ENCODE peak calls at places on chromosomes 5 and 9, in five cellular contexts. L is retinal pigment epithelial cell, I is HCT116, S is SJCRH30, V is fibroblast of pulmonary artery. Q is an unnamed sample.

GRCh38 chr9:37338218-37338617 is 84.3 kb upstream of the GRHPR start:
- DNase-seq in L (no peak), I (no peak), S (no peak), V (no peak), Q (no peak)

GRCh38 chr9:127792417-127793031 is 6.7 kb downstream of the CDK9 start:
- DNase-seq in L (no peak), I (no peak), S (no peak), V (no peak), Q (no peak)

GRCh38 chr9:1837453-1838084 is 177.6 kb upstream of the SMARCA2 start:
- DNase-seq in L (no peak), I (no peak), S (peak), V (peak), Q (peak)

GRCh38 chr9:102875687-102876086 is 119.4 kb upstream of the CYLC2 start:
- DNase-seq in L (no peak), I (no peak), S (no peak), V (no peak), Q (no peak)

GRCh38 chr9:130570200-130570599 is 9.2 kb upstream of the FUBP3 start:
- DNase-seq in L (no peak), I (peak), S (peak), V (peak), Q (no peak)

GRCh38 chr5:172733179-172733973 is 37.6 kb downstream of the DUSP1 start:
- DNase-seq in L (peak), I (no peak), S (peak), V (peak), Q (no peak)

GRCh38 chr5:133471699-133472098 is 140.6 kb downstream of the FSTL4 start:
- DNase-seq in L (no peak), I (no peak), S (no peak), V (no peak), Q (no peak)

GRCh38 chr9:89153618-89154017 is 25.0 kb downstream of the SHC3 start:
- DNase-seq in L (peak), I (peak), S (no peak), V (peak), Q (no peak)

GRCh38 chr9:91359734-91360470 is 1.8 kb downstream of the AUH start:
- DNase-seq in L (no peak), I (no peak), S (no peak), V (no peak), Q (no peak)
- H3K4me3 ChIP-seq in L (peak), I (peak), S (no peak), V (peak), Q (peak)

DNA sequence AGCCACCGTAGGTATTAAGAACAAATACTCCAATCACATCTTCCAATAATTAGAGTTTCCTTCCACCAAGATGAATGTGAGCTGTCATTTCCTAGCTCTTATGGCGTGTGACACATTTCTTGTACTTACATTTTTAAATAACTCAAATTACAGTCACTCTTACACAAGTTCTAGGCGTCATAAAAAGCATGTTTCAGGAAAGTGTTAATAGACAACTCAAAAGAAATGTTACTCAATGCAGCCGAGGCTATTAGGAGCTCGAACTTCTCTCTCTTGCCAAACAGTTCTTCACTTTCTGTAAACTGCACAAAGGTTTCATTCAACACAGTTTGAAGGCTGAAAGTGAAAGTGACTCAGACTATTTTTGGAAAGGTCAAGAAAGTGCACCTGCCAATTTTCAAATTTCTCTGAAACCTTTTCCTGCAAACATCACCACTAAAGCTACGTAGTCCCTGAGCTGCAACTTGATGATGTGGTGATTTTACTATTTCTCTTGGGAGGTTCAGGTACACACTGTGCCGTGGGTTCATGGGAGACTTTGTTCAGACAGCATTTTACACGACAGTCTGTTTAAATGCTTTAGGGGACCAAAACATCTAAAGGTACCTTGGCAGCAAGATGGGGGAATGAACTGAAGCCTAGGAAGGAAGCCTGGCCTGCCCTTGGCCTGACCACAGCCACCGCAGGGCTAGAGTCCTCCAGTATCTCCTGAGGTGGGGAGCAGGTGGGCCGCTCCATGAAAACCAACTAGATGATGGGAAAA is 153.6 kb downstream of the AUH start:
- DNase-seq in L (no peak), I (no peak), S (no peak), V (peak), Q (peak)
- H3K4me3 ChIP-seq in L (no peak), I (no peak), S (no peak), V (no peak), Q (peak)

DNA sequence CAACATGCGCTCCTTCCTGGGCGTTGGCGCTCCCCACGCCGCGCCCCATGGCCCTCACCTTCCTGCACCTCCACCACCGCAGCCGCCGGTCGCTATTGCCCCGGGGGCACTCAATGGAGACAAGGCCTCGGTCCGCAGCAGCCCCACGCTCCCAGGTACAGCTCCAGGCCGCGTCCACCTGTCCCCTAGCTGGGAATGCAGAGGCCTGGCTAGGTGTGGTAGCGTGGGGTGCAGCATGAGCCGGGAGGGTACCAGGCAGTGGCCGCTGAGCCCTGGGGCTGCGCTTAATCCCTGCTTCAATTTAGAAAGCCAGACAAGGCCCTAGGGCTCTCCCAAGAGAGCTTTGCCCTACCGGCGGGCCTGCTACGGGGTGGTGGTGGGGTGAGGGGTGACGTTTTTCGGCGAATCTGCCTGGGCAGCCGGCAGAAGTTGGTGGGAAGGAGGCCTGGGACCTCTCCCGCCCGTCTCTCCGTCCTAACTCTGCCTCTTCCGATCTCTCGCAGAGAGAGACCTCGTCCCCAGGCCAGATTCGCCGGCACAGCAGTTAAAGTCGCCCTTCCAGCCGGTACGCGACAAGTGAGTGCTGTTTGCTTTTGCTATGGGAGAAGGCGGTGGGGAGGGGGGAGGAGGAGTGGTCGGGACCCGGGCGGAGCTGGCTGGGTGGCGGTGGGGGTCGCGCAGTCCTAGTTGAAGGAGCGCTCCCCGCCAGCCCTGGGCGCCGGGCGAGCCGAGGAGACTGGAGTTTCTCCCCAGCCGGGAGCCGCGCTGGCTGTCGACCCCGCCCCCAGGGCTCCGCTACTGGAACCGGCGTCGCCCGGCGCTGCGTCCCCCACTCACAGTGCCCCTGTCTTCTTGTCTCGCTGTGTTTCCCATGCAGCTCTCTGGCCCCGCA is 4.7 kb downstream of the IRX1 start:
- DNase-seq in L (no peak), I (no peak), S (no peak), V (no peak), Q (no peak)
- H3K4me3 ChIP-seq in L (no peak), I (no peak), S (no peak), V (no peak), Q (no peak)

DNA sequence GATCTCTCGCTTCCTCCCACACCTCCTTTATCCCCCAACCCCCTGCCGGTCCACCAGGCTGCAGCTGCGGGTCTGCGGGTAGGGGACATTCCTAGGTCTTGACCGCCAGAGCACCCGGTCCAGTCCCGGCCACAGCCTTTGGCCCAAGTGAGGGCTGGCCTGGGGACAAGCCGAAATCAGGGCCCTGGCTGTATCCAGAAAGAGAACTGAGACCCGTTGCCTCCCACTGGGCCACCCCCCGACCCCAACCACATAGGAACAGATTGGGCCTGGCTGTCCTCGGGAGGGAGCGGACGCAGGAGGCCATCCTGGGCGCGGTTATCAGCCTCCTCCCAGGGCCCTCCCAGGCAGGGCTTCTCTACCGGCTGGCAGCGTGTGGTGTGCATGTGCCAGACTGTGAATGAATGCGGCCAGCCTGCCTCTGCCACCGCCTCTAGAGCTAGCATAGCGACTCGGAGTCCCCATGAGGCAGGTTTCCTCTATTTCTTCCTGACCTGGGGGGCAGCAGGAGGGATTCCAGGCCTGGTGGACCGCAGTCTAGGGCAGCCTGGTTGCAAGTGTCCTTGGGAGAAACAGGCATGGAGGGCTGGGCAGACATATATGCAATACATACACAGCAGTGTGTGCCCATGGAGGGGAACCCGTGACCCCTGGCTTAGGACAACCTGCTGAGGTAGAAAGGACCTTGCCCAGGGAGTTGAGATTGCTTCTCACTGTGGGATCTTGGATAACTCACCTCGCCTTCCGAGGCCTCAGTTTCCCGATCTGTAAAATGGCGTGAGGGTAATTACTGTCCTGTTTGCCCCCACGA is 1.2 kb downstream of the N4BP3 start:
- DNase-seq in L (no peak), I (no peak), S (peak), V (no peak), Q (no peak)
- H3K4me3 ChIP-seq in L (peak), I (peak), S (peak), V (no peak), Q (peak)